ENCODE peak calls at places on chromosome 18, in four cellular contexts. F is mucosa of descending colon, Z is hepatocyte, S is A549. I is an unnamed sample.

GRCh38 chr18:5519448-5520362 is 24.1 kb downstream of the EPB41L3 start:
- DNase-seq in F (no peak), Z (no peak), S (no peak), I (no peak)

GRCh38 chr18:11147371-11147860 is 2.0 kb downstream of the PIEZO2 start:
- DNase-seq in F (no peak), Z (peak; percentile 45), S (no peak), I (no peak)

GRCh38 chr18:36899289-36899688 is 70.4 kb downstream of the KIAA1328 start:
- DNase-seq in F (no peak), Z (peak; percentile 11), S (peak; percentile 55), I (no peak)

GRCh38 chr18:55421612-55422381 is 166.2 kb downstream of the TCF4 start:
- DNase-seq in F (no peak), Z (no peak), S (no peak), I (no peak)

GRCh38 chr18:79926306-79926705 is 25.1 kb downstream of the SLC66A2 start:
- DNase-seq in F (no peak), Z (no peak), S (no peak), I (no peak)

GRCh38 chr18:47968006-47968676 is 37.7 kb upstream of the SMAD2 start:
- DNase-seq in F (no peak), Z (no peak), S (peak; percentile 88), I (no peak)

GRCh38 chr18:7600528-7601248 is 33.6 kb downstream of the PTPRM start:
- DNase-seq in F (no peak), Z (no peak), S (no peak), I (no peak)

GRCh38 chr18:36953047-36953446 is 124.1 kb downstream of the KIAA1328 start:
- DNase-seq in F (no peak), Z (no peak), S (no peak), I (no peak)

DNA sequence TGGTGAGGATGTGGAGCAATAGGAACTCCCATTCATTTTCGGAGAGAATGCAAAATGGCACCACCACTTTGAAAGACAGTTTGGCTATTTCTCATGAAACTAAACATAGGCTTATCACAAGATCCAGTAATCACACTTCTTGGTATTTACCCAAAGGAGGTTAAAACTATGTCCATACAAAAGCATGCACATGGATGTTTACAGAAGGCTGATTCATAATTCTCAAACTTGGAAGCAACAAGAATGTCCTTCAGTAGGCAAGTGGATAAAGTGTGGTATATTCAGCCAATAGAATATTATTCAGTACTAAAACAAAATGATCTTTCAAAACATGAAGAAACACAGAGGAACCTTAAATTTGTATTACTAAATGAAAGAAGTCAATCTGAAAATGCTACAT is 440.6 kb downstream of the FBXO15 start:
- DNase-seq in F (no peak), Z (no peak), S (peak; percentile 16), I (no peak)
- H3K4me3 ChIP-seq in F (no peak overlapping the region), Z (no peak overlapping the region), S (no peak overlapping the region), I (no peak overlapping the region)

GRCh38 chr18:13268035-13268700 is 49.6 kb downstream of the LDLRAD4 start:
- DNase-seq in F (no peak), Z (peak; percentile 77), S (no peak), I (peak; percentile 76)
- TF ChIP-seq CTCF in F (no peak), Z (no peak), S (no peak), I (no peak)

GRCh38 chr18:26482567-26482966 is 65.8 kb downstream of the KCTD1 start:
- DNase-seq in F (no peak), Z (no peak), S (peak; percentile 85), I (peak; percentile 43)

GRCh38 chr18:26479065-26479685 is 69.2 kb downstream of the KCTD1 start:
- DNase-seq in F (no peak), Z (no peak), S (no peak), I (no peak)

GRCh38 chr18:26483633-26484032 is 64.7 kb downstream of the KCTD1 start:
- DNase-seq in F (no peak), Z (peak; percentile 38), S (peak; percentile 35), I (no peak)

GRCh38 chr18:26479686-26480079 is 68.7 kb downstream of the KCTD1 start:
- DNase-seq in F (no peak), Z (no peak), S (no peak), I (no peak)

GRCh38 chr18:26480897-26481795 is 67.2 kb downstream of the KCTD1 start:
- DNase-seq in F (no peak), Z (peak; percentile 59), S (peak; percentile 95), I (no peak)
- H3K4me1 ChIP-seq in F (no peaks in the 10 kb centered on the region), Z (peaks cover 16% of the 10 kb centered on the region), S (peaks cover 92% of the 10 kb centered on the region), I (peaks cover 8% of the 10 kb centered on the region)

GRCh38 chr18:26470011-26470637 is 78.2 kb downstream of the KCTD1 start:
- DNase-seq in F (no peak), Z (no peak), S (no peak), I (no peak)
- H3K4me3 ChIP-seq in F (no peak overlapping the region), Z (no peak overlapping the region), S (no peak overlapping the region), I (no peak overlapping the region)

GRCh38 chr18:41524674-41525470 is 430.2 kb upstream of the PIK3C3 start:
- DNase-seq in F (no peak), Z (no peak), S (no peak), I (no peak)
- TF ChIP-seq CTCF in F (no peak), Z (no peak), S (no peak), I (no peak)

GRCh38 chr18:2983296-2983695 is 29.6 kb downstream of the LPIN2 start:
- DNase-seq in F (no peak), Z (no peak), S (no peak), I (no peak)

GRCh38 chr18:2980607-2980923 is 32.4 kb downstream of the LPIN2 start:
- DNase-seq in F (no peak), Z (no peak), S (no peak), I (no peak)

GRCh38 chr18:2984703-2985261 is 28.2 kb downstream of the LPIN2 start:
- DNase-seq in F (peak; percentile 79), Z (peak; percentile 77), S (peak; percentile 62), I (no peak)

GRCh38 chr18:2981212-2981728 is 31.7 kb downstream of the LPIN2 start:
- DNase-seq in F (no peak), Z (peak; percentile 47), S (peak; percentile 86), I (no peak)

GRCh38 chr18:2982452-2983172 is 30.3 kb downstream of the LPIN2 start:
- DNase-seq in F (peak; percentile 45), Z (peak; percentile 57), S (peak; percentile 41), I (no peak)
- H3K4me1 ChIP-seq in F (peaks cover 57% of the 10 kb centered on the region), Z (peaks cover 76% of the 10 kb centered on the region), S (peaks cover 97% of the 10 kb centered on the region), I (no peaks in the 10 kb centered on the region)